ENCODE peak calls at places on chromosomes 7 and 10, in four cellular contexts. H is A549, U is ovary, K is GM12878. Q is an unnamed sample.

GRCh38 chr10:4431114-4431862 is 394.7 kb upstream of the AKR1E2 start:
- DNase-seq in H (peak), K (no peak), U (no peak), Q (no peak)

GRCh38 chr7:80611779-80612178 is 26.7 kb upstream of the CD36 start:
- DNase-seq in U (peak), H (peak), K (no peak), Q (no peak)

GRCh38 chr10:124307531-124308350 is 111.0 kb downstream of the OAT start:
- DNase-seq in K (no peak), U (no peak), H (no peak), Q (no peak)

GRCh38 chr7:24652551-24652950 is 79.3 kb downstream of the PALS2 start:
- DNase-seq in U (no peak), H (no peak), K (no peak), Q (no peak)

GRCh38 chr7:152177696-152178404 is 152.4 kb downstream of the GALNT11 start:
- DNase-seq in U (no peak), H (no peak), K (no peak), Q (no peak)

GRCh38 chr7:55288070-55288824 is 76.9 kb upstream of the LANCL2 start:
- DNase-seq in U (no peak), K (no peak), H (no peak), Q (no peak)

GRCh38 chr10:110918269-110918632 is 729 bp downstream of the BBIP1 start:
- DNase-seq in U (peak), K (peak), H (peak), Q (peak)

GRCh38 chr7:98254951-98255610 is 3.0 kb upstream of the TECPR1 start:
- DNase-seq in U (no peak), K (no peak), H (no peak), Q (no peak)

GRCh38 chr10:70600512-70601395 is 1.8 kb downstream of the PRF1 start:
- DNase-seq in K (no peak), H (no peak), U (no peak), Q (no peak)

GRCh38 chr7:34488766-34489165 is 169.3 kb upstream of the NPSR1 start:
- DNase-seq in U (no peak), H (no peak), K (no peak), Q (no peak)

GRCh38 chr7:289209-289755 is 688 bp upstream of the FOXL3 start:
- DNase-seq in K (no peak), U (no peak), H (no peak), Q (no peak)

GRCh38 chr10:62732841-62733653 is 71.5 kb upstream of the ADO start:
- DNase-seq in H (no peak), K (peak), U (no peak), Q (no peak)

GRCh38 chr10:122487231-122487765 is 25.9 kb downstream of the HTRA1 start:
- DNase-seq in U (no peak), H (no peak), K (no peak), Q (no peak)

GRCh38 chr7:94436700-94437099 is 42.0 kb downstream of the COL1A2 start:
- DNase-seq in U (no peak), H (no peak), K (no peak), Q (no peak)

GRCh38 chr7:272108-272615 is 17.8 kb upstream of the FOXL3 start:
- DNase-seq in U (no peak), K (no peak), H (no peak), Q (no peak)

GRCh38 chr7:139118803-139119485 is 9.4 kb upstream of the ZC3HAV1 start:
- DNase-seq in H (no peak), K (peak), U (no peak), Q (no peak)

GRCh38 chr10:121792198-121792597 is 135.6 kb downstream of the ATE1 start:
- DNase-seq in H (no peak), K (no peak), U (no peak), Q (no peak)

GRCh38 chr10:71080381-71081228 is 131.8 kb upstream of the UNC5B start:
- DNase-seq in H (no peak), K (no peak), U (no peak), Q (peak)

GRCh38 chr7:8418627-8419245 is 14.7 kb upstream of the NXPH1 start:
- DNase-seq in K (peak), H (peak), U (no peak), Q (no peak)

GRCh38 chr10:80196270-80196949 is 8.9 kb downstream of the ANXA11 start:
- DNase-seq in K (peak), U (no peak), H (peak), Q (no peak)

GRCh38 chr10:43322769-43323168 is 48.7 kb upstream of the FXYD4 start:
- DNase-seq in H (peak), K (no peak), U (peak), Q (peak)

GRCh38 chr7:95407751-95408150 is 11.6 kb upstream of the PON3 start:
- DNase-seq in U (no peak), K (no peak), H (no peak), Q (no peak)

GRCh38 chr10:112442063-112442462 is 4.7 kb downstream of the ZDHHC6 start:
- DNase-seq in U (no peak), H (no peak), K (no peak), Q (no peak)

GRCh38 chr7:105691029-105691691 is 109.9 kb upstream of the EFCAB10 start:
- DNase-seq in K (no peak), U (no peak), H (no peak), Q (no peak)

GRCh38 chr10:124741922-124742417 is 2.2 kb downstream of the FAM53B start:
- DNase-seq in K (no peak), U (no peak), H (no peak), Q (no peak)

GRCh38 chr10:80909254-80909653 is 371.6 kb downstream of the SH2D4B start:
- DNase-seq in H (no peak), U (no peak), K (no peak), Q (no peak)

GRCh38 chr10:96216775-96217174 is 54.6 kb downstream of the BLNK start:
- DNase-seq in K (no peak), U (no peak), H (no peak), Q (no peak)

GRCh38 chr7:130371059-130371458 is 9.2 kb upstream of the CPA1 start:
- DNase-seq in U (no peak), H (no peak), K (no peak), Q (no peak)

GRCh38 chr10:27713906-27714305 is 31.7 kb downstream of the MKX start:
- DNase-seq in U (no peak), H (no peak), K (no peak), Q (no peak)

GRCh38 chr10:60144099-60144498 is 237.7 kb upstream of the CCDC6 start:
- DNase-seq in K (no peak), H (no peak), U (no peak), Q (no peak)
- TF ChIP-seq EP300 in K (no peak), H (no peak), U (no peak), Q (no peak)

GRCh38 chr10:5449823-5450222 is 37.5 kb downstream of the NET1 start:
- DNase-seq in H (peak), K (no peak), U (peak), Q (no peak)

GRCh38 chr10:5447611-5448071 is 35.3 kb downstream of the NET1 start:
- DNase-seq in K (peak), U (no peak), H (no peak), Q (no peak)

GRCh38 chr10:5447071-5447470 is 34.7 kb downstream of the NET1 start:
- DNase-seq in K (no peak), U (no peak), H (no peak), Q (no peak)

GRCh38 chr10:5449227-5449626 is 36.9 kb downstream of the NET1 start:
- DNase-seq in K (no peak), H (no peak), U (no peak), Q (no peak)

GRCh38 chr10:5448333-5449048 is 36.1 kb downstream of the NET1 start:
- DNase-seq in K (no peak), U (no peak), H (no peak), Q (no peak)
- TF ChIP-seq POLR2A in K (no peak), U (no peak), H (no peak), Q (no peak)

DNA sequence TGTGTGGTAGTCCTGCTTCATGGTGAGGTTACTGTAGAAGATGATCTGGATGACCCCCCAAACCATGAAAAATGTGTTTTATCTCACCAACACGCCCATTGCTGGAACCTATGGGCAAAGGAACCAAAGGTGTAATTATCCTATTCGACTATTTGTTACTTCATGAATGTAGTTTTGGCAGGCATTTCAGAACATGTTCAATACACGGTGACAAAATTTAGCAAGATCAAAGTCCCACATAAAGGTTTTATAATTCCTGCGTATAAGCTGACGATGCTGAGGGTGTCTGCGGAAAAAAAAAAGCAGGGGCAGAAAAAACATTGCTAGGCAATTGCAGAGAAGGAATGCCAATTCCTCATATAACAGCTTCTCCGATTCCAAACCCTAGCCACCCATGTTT is 13.3 kb downstream of the RAPGEF5 start:
- DNase-seq in H (no peak), K (no peak), U (no peak), Q (no peak)
- TF ChIP-seq EP300 in H (no peak), K (no peak), U (no peak), Q (no peak)

GRCh38 chr7:81865754-81866153 is 95.9 kb upstream of the HGF start:
- DNase-seq in U (no peak), H (no peak), K (no peak), Q (no peak)

GRCh38 chr7:81869670-81870069 is 99.8 kb upstream of the HGF start:
- DNase-seq in H (no peak), K (no peak), U (no peak), Q (no peak)

GRCh38 chr7:81873559-81873958 is 103.7 kb upstream of the HGF start:
- DNase-seq in H (no peak), U (no peak), K (peak), Q (no peak)

DNA sequence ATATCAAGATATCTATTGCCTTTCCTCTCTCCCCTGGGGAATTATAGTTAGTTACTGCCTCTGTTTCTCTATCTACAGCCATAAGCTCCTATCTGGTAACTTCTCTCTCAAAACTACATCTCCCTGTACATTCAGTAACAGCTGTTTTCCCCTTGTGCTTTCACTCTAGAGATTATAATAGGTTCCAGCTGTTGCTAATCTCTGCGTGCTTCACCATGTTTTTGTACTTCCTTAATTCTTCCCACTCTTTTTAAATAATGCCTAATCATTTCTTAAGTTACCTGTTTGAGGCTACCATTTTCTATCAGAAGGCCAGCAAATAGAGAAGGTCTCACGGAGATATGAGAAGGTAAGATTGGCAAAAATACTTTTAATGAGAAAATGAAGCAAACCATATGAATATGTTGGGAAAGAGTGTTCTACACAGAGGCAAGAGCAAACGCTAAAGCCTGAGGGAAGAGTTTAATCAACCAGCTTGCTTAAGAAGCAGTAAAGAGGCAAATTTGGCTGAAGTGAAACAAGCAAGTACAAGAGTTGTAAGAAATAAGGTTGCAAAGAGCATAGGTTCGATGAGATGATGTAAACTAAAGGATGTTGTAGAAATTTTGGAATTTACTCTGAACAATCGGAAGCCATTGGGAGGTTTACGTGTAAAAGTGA is 101.9 kb upstream of the HGF start:
- DNase-seq in U (no peak), K (no peak), H (no peak), Q (no peak)
- TF ChIP-seq POLR2A in U (no peak), K (no peak), H (no peak), Q (no peak)

GRCh38 chr7:42071372-42072261 is 165.4 kb downstream of the GLI3 start:
- DNase-seq in H (no peak), U (no peak), K (no peak), Q (no peak)
- TF ChIP-seq EP300 in H (no peak), U (no peak), K (no peak), Q (no peak)

GRCh38 chr10:3395041-3395440 is 222.5 kb upstream of the PITRM1 start:
- DNase-seq in H (no peak), U (no peak), K (no peak), Q (peak)
- TF ChIP-seq POLR2A in H (no peak), U (no peak), K (no peak), Q (no peak)